ENCODE peak calls at places on chromosomes 3 and 15, in nine cellular contexts. S, T, E, W, X, Z, J, F and H are unnamed samples.

GRCh38 chr15:77474987-77475385 is 54.3 kb downstream of the HMG20A start:
- DNase-seq in W (no peak), Z (no peak), X (no peak), E (no peak), S (no peak), F (no peak), T (no peak), J (no peak), H (no peak)

GRCh38 chr3:47028146-47028545 is 48.7 kb downstream of the NBEAL2 start:
- DNase-seq in W (no peak), X (no peak), F (no peak), E (no peak), Z (no peak), S (no peak), T (no peak), J (no peak), H (no peak)

GRCh38 chr3:31300802-31301443 is 231.8 kb upstream of the STT3B start:
- DNase-seq in W (no peak), J (peak; percentile 33), E (no peak), Z (no peak), T (no peak), S (no peak), F (no peak), X (peak; percentile 30), H (peak; percentile 14)

GRCh38 chr3:126245811-126246727 is 65.7 kb upstream of the ALDH1L1 start:
- DNase-seq in X (peak; percentile 79), W (peak; percentile 70), F (peak; percentile 81), J (peak; percentile 80), T (no peak), Z (peak; percentile 78), E (peak; percentile 78), S (no peak), H (peak; percentile 63)

GRCh38 chr3:36764704-36765038 is 318 bp upstream of the DCLK3 start:
- DNase-seq in E (peak; percentile 68), S (no peak), W (no peak), J (no peak), X (no peak), T (no peak), Z (no peak), F (no peak), H (no peak)

GRCh38 chr3:93843981-93844380 is 129.7 kb downstream of the PROS1 start:
- DNase-seq in Z (no peak), X (peak; percentile 89), F (peak; percentile 68), E (peak; percentile 73), S (no peak), J (peak; percentile 78), T (no peak), W (peak; percentile 7), H (no peak)

GRCh38 chr3:176037636-176038035 is 1159.6 kb downstream of the TBL1XR1 start:
- DNase-seq in T (no peak), S (no peak), Z (no peak), J (no peak), X (no peak), E (no peak), W (no peak), F (no peak), H (no peak)

GRCh38 chr15:76312540-76313174 is 1.4 kb upstream of the ETFA start:
- DNase-seq in T (no peak), F (no peak), Z (no peak), W (no peak), X (no peak), S (no peak), J (no peak), E (no peak), H (no peak)

GRCh38 chr3:69379661-69380060 is 6.2 kb downstream of the FRMD4B start:
- DNase-seq in S (no peak), Z (no peak), E (no peak), T (no peak), J (peak; percentile 54), F (no peak), X (no peak), W (no peak), H (no peak)

GRCh38 chr3:144361002-144361401 is 389.4 kb downstream of the DIPK2A start:
- DNase-seq in J (no peak), F (no peak), T (no peak), X (no peak), Z (no peak), W (no peak), E (no peak), S (no peak), H (no peak)

GRCh38 chr15:98668566-98669308 is 20.4 kb downstream of the IGF1R start:
- DNase-seq in T (no peak), W (no peak), S (no peak), Z (peak; percentile 37), E (peak; percentile 90), F (no peak), J (peak; percentile 62), X (no peak), H (no peak)

GRCh38 chr15:31361764-31362120 is 35.1 kb downstream of the KLF13 start:
- DNase-seq in T (no peak), F (no peak), J (peak; percentile 8), W (no peak), X (peak; percentile 24), E (peak; percentile 45), S (peak; percentile 21), Z (no peak), H (no peak)

GRCh38 chr15:31362121-31362520 is 35.5 kb downstream of the KLF13 start:
- DNase-seq in W (no peak), J (no peak), S (no peak), E (peak; percentile 62), F (no peak), X (no peak), Z (no peak), T (no peak), H (peak; percentile 28)

GRCh38 chr15:31360158-31360561 is 33.5 kb downstream of the KLF13 start:
- DNase-seq in E (no peak), T (no peak), J (no peak), F (no peak), W (no peak), X (no peak), Z (no peak), S (peak; percentile 59), H (no peak)

GRCh38 chr15:31359722-31360111 is 33.1 kb downstream of the KLF13 start:
- DNase-seq in T (no peak), J (no peak), S (peak; percentile 56), E (peak; percentile 15), F (no peak), X (no peak), W (no peak), Z (no peak), H (peak; percentile 57)

DNA sequence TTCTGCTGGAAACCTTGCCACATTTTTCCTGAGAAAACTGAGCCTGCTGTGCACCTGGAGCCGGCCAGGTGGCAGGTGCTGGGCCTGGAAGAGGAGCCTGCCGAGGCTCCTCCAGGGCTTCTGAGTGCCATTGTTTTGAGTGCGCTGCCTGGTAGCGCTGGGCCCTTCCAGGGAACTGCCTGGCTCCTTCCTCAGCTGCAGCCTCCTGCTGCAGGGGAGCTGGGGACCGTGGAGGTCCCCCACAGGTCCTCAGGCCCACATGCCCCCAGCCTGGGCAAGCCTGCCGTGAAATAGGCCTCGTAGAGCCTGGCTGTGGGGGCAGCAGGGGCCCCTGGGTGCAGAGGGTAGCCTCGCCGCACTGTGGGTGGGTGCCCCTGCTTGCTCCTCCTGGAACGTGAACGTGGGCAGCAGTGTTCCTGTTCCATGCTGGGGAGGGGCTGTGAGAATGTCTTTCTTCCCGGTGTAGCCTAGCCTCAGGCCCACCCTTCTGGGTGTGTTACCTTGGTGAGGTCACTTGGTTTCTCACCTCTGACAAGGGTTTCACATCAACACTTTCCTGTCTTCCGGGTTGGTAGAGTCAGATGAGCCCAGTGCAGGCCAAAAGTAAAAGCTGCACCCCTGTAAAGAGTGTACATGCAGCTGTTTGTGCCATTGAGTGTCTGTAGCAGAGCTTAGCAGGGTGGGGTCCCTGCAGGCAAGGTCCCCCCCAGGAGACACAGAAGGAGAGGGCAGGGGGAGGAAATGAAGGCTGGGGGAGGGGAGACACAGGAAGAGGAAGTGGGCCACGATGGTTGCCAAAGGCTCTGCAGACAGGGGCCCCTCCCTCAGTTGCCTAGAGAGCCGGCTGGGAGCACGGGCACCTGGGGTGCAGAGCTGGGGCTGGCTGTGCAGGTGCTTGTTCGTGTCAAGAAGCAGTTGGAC is 34.5 kb downstream of the KLF13 start:
- DNase-seq in J (no peak), W (no peak), E (peak; percentile 45), X (no peak), S (peak; percentile 75), Z (peak; percentile 34), T (peak; percentile 74), F (no peak), H (peak; percentile 78)
- H3K4me3 ChIP-seq in J (no peak overlapping the region), W (no peak overlapping the region), E (no peak overlapping the region), X (no peak overlapping the region), S (no peak overlapping the region), Z (no peak overlapping the region), T (peak overlapping the region; percentile 27), F (no peak overlapping the region), H (no peak overlapping the region)

GRCh38 chr3:41940393-41940792 is 21.5 kb downstream of the ULK4 start:
- DNase-seq in T (no peak), W (no peak), S (no peak), J (no peak), X (no peak), E (no peak), Z (no peak), F (no peak), H (no peak)
- H3K36me3 ChIP-seq in T (no peaks in the 10 kb centered on the region), W (no peaks in the 10 kb centered on the region), S (no peaks in the 10 kb centered on the region), J (no peaks in the 10 kb centered on the region), X (no peaks in the 10 kb centered on the region), E (no peaks in the 10 kb centered on the region), Z (no peaks in the 10 kb centered on the region), F (no peaks in the 10 kb centered on the region), H (no peaks in the 10 kb centered on the region)

DNA sequence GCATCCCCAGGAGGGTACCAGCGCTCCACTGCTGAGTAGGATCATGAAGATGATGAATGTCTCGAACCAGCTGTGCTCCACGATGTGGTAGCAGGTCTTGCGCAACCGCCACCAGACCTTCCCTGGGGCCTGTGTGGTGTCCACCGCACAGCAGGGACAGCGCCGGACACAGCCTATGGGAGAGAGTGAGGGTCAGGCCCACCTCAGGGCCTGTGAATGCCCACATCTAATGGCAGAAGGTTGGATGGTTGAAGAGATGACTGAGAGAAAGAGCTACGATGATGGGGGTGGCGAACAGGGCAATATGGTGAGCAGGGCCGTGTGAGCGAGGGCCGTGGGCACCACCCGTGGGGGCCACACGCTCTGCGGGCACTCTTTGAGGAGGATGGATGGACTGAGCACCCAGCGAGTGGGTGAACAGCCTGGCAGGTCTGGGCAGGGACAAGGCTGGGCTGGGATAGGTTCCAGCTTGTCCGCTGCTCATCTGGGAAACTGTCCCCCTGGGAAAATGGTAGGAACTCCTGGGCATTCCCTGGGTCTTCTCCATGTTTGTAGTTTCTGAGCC is 74.1 kb downstream of the SCN5A start:
- DNase-seq in X (no peak), T (no peak), W (no peak), E (no peak), J (no peak), S (no peak), F (peak; percentile 38), Z (no peak), H (no peak)
- H3K4me1 ChIP-seq in X (peaks cover 21% of the 10 kb centered on the region), T (no peaks in the 10 kb centered on the region), W (no peaks in the 10 kb centered on the region), E (no peaks in the 10 kb centered on the region), J (no peaks in the 10 kb centered on the region), S (no peaks in the 10 kb centered on the region), F (no peaks in the 10 kb centered on the region), Z (no peaks in the 10 kb centered on the region), H (no peaks in the 10 kb centered on the region)

DNA sequence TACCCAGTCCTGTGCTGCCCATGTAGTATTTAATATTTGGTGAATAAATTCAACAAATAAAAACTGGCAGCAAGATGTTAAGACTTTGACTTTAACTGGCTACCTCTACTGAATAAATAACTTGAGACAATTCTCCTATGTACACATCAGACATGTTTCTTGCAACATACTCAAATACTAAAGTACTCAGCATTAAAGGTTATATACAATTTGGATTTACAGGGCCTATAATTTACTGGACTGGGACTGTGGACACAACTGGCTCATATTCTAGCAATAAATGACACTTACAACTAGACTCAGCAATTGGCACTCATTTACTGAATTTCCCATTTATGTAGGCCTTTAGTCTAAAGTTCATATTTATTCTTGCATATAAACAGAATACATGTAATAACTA is 2.4 kb downstream of the RPL22L1 start:
- DNase-seq in T (no peak), J (peak; percentile 17), X (peak; percentile 9), E (no peak), S (no peak), W (no peak), F (no peak), Z (no peak), H (no peak)
- H3K4me3 ChIP-seq in T (no peak overlapping the region), J (peak overlapping the region; percentile 87), X (peak overlapping the region; percentile 52), E (peak overlapping the region; percentile 38), S (peak overlapping the region; percentile 65), W (no peak overlapping the region), F (no peak overlapping the region), Z (no peak overlapping the region), H (no peak overlapping the region)